ENCODE peak calls at places on chromosomes 3 and 15, in four cellular contexts. D is mesendoderm, Z is H9, E is trophoblast cell. X is an unnamed sample.

GRCh38 chr15:33985287-33985686 is 17.0 kb downstream of the CHRM5 start:
- DNase-seq in D (peak), Z (no peak), E (peak), X (peak)

GRCh38 chr3:83039422-83039821 is 1278.0 kb upstream of the GBE1 start:
- DNase-seq in D (peak), Z (no peak), E (no peak), X (no peak)

GRCh38 chr15:67840747-67841634 is 1.1 kb upstream of the RNU6-1 start:
- DNase-seq in D (peak), Z (no peak), E (no peak), X (no peak)

GRCh38 chr3:39529551-39529950 is 62.1 kb downstream of the MOBP start:
- DNase-seq in D (no peak), Z (no peak), E (peak), X (no peak)

GRCh38 chr3:53518495-53518981 is 24.1 kb downstream of the CACNA1D start:
- DNase-seq in D (no peak), Z (no peak), E (peak), X (no peak)

GRCh38 chr15:90870354-90871096 is 2.1 kb downstream of the FURIN start:
- DNase-seq in D (peak), Z (peak), E (no peak), X (no peak)

GRCh38 chr15:77413687-77414349 is 6.1 kb downstream of the PEAK1 start:
- DNase-seq in D (no peak), Z (no peak), E (no peak), X (no peak)

GRCh38 chr3:55690161-55690560 is 203.1 kb upstream of the WNT5A start:
- DNase-seq in D (peak), Z (no peak), E (no peak), X (peak)

GRCh38 chr3:165669967-165670366 is 167.3 kb downstream of the BCHE start:
- DNase-seq in D (no peak), Z (no peak), E (no peak), X (no peak)

DNA sequence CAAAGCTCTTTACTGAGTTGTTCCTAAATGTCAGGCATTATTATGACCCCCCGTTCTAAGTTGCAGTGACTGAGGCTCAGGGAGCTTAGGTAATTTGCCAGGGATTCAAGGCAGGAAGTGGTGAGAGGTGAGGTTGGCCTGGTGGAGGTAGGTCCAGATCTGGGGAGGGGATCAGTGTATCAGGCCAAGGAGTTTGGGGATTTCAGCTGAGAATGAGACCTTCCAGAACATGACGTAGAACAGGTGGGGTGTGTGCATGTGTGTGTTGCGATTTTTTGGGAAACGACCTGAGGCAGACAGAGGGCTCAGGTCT is 41.1 kb upstream of the MRPS22 start:
- DNase-seq in D (no peak), Z (no peak), E (peak), X (no peak)
- H3K18ac ChIP-seq in D (no peak), Z (no peak), E (no peak), X (no peak)

DNA sequence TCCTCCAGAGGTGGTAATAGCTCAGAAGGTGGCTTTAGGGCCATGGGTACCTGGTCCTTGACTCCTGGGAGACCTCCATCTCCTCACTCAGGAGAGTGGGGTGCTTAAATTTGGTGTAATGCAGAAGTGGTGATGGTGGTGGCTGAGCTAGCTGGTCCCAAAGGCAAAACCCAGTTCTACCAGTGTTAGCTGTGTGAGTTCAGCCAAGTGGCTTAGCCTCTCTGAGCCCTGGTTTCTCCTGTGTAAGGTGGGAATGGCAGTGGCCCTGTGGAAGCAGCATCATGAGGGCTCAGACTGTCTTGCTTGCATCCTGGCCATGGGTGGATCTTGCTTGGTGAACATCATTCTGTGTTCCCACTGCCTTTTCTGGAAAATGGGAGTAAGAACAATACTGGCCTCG is 9.4 kb downstream of the SEMA3F start:
- DNase-seq in D (no peak), Z (no peak), E (no peak), X (no peak)
- H2AK5ac ChIP-seq in D (no peak), Z (no peak), E (no peak), X (no peak)

GRCh38 chr3:8578282-8578681 is 66.3 kb downstream of the SSUH2 start:
- DNase-seq in D (no peak), Z (no peak), E (peak), X (no peak)
- H3K18ac ChIP-seq in D (no peak), Z (no peak), E (no peak), X (no peak)

GRCh38 chr15:40080847-40081246 is 27.8 kb downstream of the BMF start:
- DNase-seq in D (no peak), Z (no peak), E (peak), X (no peak)
- H2AK5ac ChIP-seq in D (no peak), Z (no peak), E (no peak), X (no peak)

GRCh38 chr15:32746116-32746857 is 28.5 kb downstream of the GREM1 start:
- DNase-seq in D (no peak), Z (no peak), E (no peak), X (no peak)
- H3K18ac ChIP-seq in D (no peak), Z (no peak), E (no peak), X (no peak)

GRCh38 chr3:158731938-158732855 is at the start of gene RARRES1:
- DNase-seq in D (peak), Z (peak), E (no peak), X (peak)
- H2AK5ac ChIP-seq in D (no peak), Z (no peak), E (no peak), X (no peak)